ENCODE peak calls at places on chromosomes 2 and 18, in five cellular contexts. N is right lobe of liver; O is sigmoid colon; H is neural progenitor cell; V is naive thymus-derived CD4-positive, alpha-beta T cell. Y is an unnamed sample. For H3K4me1, the result is how much of the 10 kb centered on the place peaks cover.

GRCh38 chr2:233234264-233234663 is 17.2 kb upstream of the ATG16L1 start:
- DNase-seq in N (no peak), O (no peak), H (no peak), V (no peak), Y (no peak)

GRCh38 chr2:25312958-25313710 is 28.6 kb downstream of the DNMT3A start:
- DNase-seq in N (no peak), O (no peak), H (no peak), V (no peak), Y (no peak)

GRCh38 chr18:35478520-35479435 is 19.0 kb downstream of the INO80C start:
- DNase-seq in N (peak), O (no peak), H (no peak), V (no peak), Y (no peak)

GRCh38 chr2:6923319-6923718 is 6.1 kb downstream of the RNF144A start:
- DNase-seq in N (no peak), O (no peak), H (no peak), V (no peak), Y (no peak)

GRCh38 chr18:10006261-10006903 is 92.6 kb downstream of the VAPA start:
- DNase-seq in N (no peak), O (peak), H (no peak), V (no peak), Y (no peak)

GRCh38 chr2:72173640-72174321 is 26.1 kb upstream of the CYP26B1 start:
- DNase-seq in N (no peak), O (no peak), H (no peak), V (no peak), Y (no peak)

GRCh38 chr2:113211226-113212105 is 37.7 kb downstream of the PSD4 start:
- DNase-seq in N (no peak), O (peak), H (no peak), V (no peak), Y (no peak)

GRCh38 chr2:233844064-233844807 is 10.1 kb downstream of the HJURP start:
- DNase-seq in N (no peak), O (peak), H (no peak), V (no peak), Y (no peak)

GRCh38 chr18:80023173-80023572 is 11.1 kb upstream of the RBFA start:
- DNase-seq in N (no peak), O (no peak), H (peak), V (no peak), Y (no peak)

GRCh38 chr2:146852661-146853060 is 992.2 kb upstream of the ACVR2A start:
- DNase-seq in N (no peak), O (no peak), H (no peak), V (no peak), Y (no peak)

GRCh38 chr18:24915547-24915946 is 436.4 kb downstream of the ZNF521 start:
- DNase-seq in N (no peak), O (no peak), H (no peak), V (no peak), Y (no peak)

GRCh38 chr2:160075171-160075570 is 12.8 kb upstream of the PLA2R1 start:
- DNase-seq in N (no peak), O (no peak), H (no peak), V (no peak), Y (no peak)

GRCh38 chr2:159083601-159084000 is 115.2 kb downstream of the TANC1 start:
- DNase-seq in N (no peak), O (no peak), H (no peak), V (no peak), Y (no peak)

GRCh38 chr2:56410140-56410539 is 226.3 kb downstream of the CCDC85A start:
- DNase-seq in N (no peak), O (no peak), H (no peak), V (no peak), Y (no peak)

GRCh38 chr2:157843935-157844334 is 32.2 kb downstream of the ACVR1 start:
- DNase-seq in N (no peak), O (no peak), H (no peak), V (no peak), Y (no peak)

GRCh38 chr2:159290289-159290907 is 3.9 kb upstream of the WDSUB1 start:
- DNase-seq in N (no peak), O (no peak), H (no peak), V (peak), Y (no peak)

GRCh38 chr2:240123821-240124650 is 12.1 kb downstream of the COPS9 start:
- DNase-seq in N (no peak), O (no peak), H (no peak), V (no peak), Y (peak)

GRCh38 chr18:62807406-62807805 is 92.1 kb downstream of the PHLPP1 start:
- DNase-seq in N (no peak), O (no peak), H (no peak), V (no peak), Y (no peak)

GRCh38 chr2:129193961-129194360 is 785.5 kb upstream of the RAB6C start:
- DNase-seq in N (no peak), O (no peak), H (peak), V (no peak), Y (no peak)

GRCh38 chr18:9404565-9405060 is 70.0 kb downstream of the TWSG1 start:
- DNase-seq in N (peak), O (no peak), H (no peak), V (peak), Y (no peak)

GRCh38 chr2:27086722-27087446 is at the start of gene KHK:
- DNase-seq in N (peak), O (peak), H (peak), V (no peak), Y (peak)

GRCh38 chr2:2222931-2223330 is 108.1 kb downstream of the MYT1L start:
- DNase-seq in N (no peak), O (no peak), H (no peak), V (no peak), Y (no peak)

GRCh38 chr2:237667891-237668290 is 40.5 kb downstream of the LRRFIP1 start:
- DNase-seq in N (no peak), O (peak), H (no peak), V (no peak), Y (no peak)

GRCh38 chr2:130328710-130329109 is 14.0 kb upstream of the IMP4 start:
- DNase-seq in N (no peak), O (no peak), H (no peak), V (no peak), Y (no peak)

GRCh38 chr2:171957061-171957460 is 34.8 kb downstream of the HAT1 start:
- DNase-seq in N (no peak), O (no peak), H (peak), V (no peak), Y (no peak)

GRCh38 chr2:143705108-143705686 is 576.0 kb downstream of the ARHGAP15 start:
- DNase-seq in N (no peak), O (no peak), H (no peak), V (no peak), Y (no peak)

GRCh38 chr2:142190805-142191204 is 60.0 kb upstream of the LRP1B start:
- DNase-seq in N (no peak), O (no peak), H (no peak), V (no peak), Y (no peak)

GRCh38 chr2:202455114-202455513 is 79.0 kb downstream of the BMPR2 start:
- DNase-seq in N (no peak), O (no peak), H (no peak), V (no peak), Y (no peak)

GRCh38 chr2:233832869-233833812 is 21.2 kb downstream of the HJURP start:
- DNase-seq in N (no peak), O (peak), H (peak), V (no peak), Y (peak)

GRCh38 chr2:3492951-3493609 is 26.3 kb downstream of the ADI1 start:
- DNase-seq in N (no peak), O (no peak), H (no peak), V (no peak), Y (no peak)

GRCh38 chr2:134621939-134622705 is 96.7 kb downstream of the TMEM163 start:
- DNase-seq in N (no peak), O (no peak), H (no peak), V (no peak), Y (no peak)

GRCh38 chr18:5964596-5964995 is 69.3 kb upstream of the TMEM200C start:
- DNase-seq in N (no peak), O (no peak), H (no peak), V (no peak), Y (no peak)

GRCh38 chr2:197191948-197192338 is 118.6 kb downstream of the ANKRD44 start:
- DNase-seq in N (no peak), O (no peak), H (no peak), V (no peak), Y (no peak)

GRCh38 chr2:221924551-221924950 is 352.4 kb upstream of the EPHA4 start:
- DNase-seq in N (no peak), O (no peak), H (no peak), V (no peak), Y (no peak)

GRCh38 chr2:211867845-211868361 is 670.7 kb downstream of the ERBB4 start:
- DNase-seq in N (no peak), O (no peak), H (no peak), V (no peak), Y (no peak)

GRCh38 chr18:11728247-11728646 is 39.2 kb downstream of the GNAL start:
- DNase-seq in N (no peak), O (no peak), H (peak), V (no peak), Y (no peak)

GRCh38 chr2:127609818-127610217 is 36.1 kb upstream of the GPR17 start:
- DNase-seq in N (peak), O (peak), H (no peak), V (no peak), Y (no peak)

GRCh38 chr2:133658020-133658903 is 90.0 kb upstream of the NCKAP5 start:
- DNase-seq in N (no peak), O (no peak), H (peak), V (no peak), Y (no peak)

GRCh38 chr2:9236867-9237266 is 30.3 kb downstream of the ASAP2 start:
- DNase-seq in N (no peak), O (no peak), H (no peak), V (no peak), Y (peak)
- H3K4me1 ChIP-seq in N (under half), O (half or more), H (under half), V (under half), Y (half or more)

GRCh38 chr18:23020555-23021294 is 87.6 kb downstream of the RBBP8 start:
- DNase-seq in N (no peak), O (no peak), H (no peak), V (no peak), Y (no peak)
- H3K27ac ChIP-seq in N (no peak), O (no peak), H (peak), V (peak), Y (no peak)

GRCh38 chr2:29616569-29616968 is 304.8 kb downstream of the ALK start:
- DNase-seq in N (no peak), O (no peak), H (no peak), V (no peak), Y (no peak)

GRCh38 chr2:29614295-29614830 is 307.0 kb downstream of the ALK start:
- DNase-seq in N (no peak), O (no peak), H (no peak), V (no peak), Y (no peak)

GRCh38 chr2:29613792-29614266 is 307.6 kb downstream of the ALK start:
- DNase-seq in N (no peak), O (no peak), H (no peak), V (no peak), Y (no peak)

GRCh38 chr2:29615841-29616240 is 305.5 kb downstream of the ALK start:
- DNase-seq in N (no peak), O (no peak), H (no peak), V (no peak), Y (no peak)

DNA sequence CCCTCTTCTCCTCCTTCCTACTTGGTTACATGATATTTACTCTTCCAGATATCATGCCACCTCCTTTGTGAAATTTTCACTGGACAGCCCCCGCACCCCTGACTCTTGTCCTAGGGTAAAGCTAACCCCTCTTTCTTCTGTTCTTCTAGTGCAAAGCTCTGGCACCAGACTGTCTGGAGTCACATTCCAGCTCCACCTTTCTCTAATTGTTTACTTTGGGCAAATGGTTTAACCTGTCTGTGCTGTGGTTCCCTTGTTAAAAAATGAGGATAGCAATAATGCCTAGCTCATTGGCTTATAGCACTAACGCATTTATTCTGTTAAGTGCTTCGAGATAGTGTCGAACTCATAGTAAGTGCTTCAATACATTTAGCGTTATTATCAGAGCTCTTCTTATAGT is 306.2 kb downstream of the ALK start:
- DNase-seq in N (no peak), O (no peak), H (no peak), V (no peak), Y (no peak)
- H3K4me3 ChIP-seq in N (no peak), O (no peak), H (no peak), V (no peak), Y (no peak)

GRCh38 chr18:2236232-2236631 is 335.1 kb downstream of the METTL4 start:
- DNase-seq in N (no peak), O (no peak), H (no peak), V (no peak), Y (no peak)
- H3K4me1 ChIP-seq in N (under half), O (under half), H (under half), V (under half), Y (under half)

GRCh38 chr18:65458871-65459270 is 291.9 kb upstream of the CDH7 start:
- DNase-seq in N (no peak), O (no peak), H (no peak), V (no peak), Y (no peak)
- H3K27ac ChIP-seq in N (no peak), O (no peak), H (no peak), V (no peak), Y (no peak)

DNA sequence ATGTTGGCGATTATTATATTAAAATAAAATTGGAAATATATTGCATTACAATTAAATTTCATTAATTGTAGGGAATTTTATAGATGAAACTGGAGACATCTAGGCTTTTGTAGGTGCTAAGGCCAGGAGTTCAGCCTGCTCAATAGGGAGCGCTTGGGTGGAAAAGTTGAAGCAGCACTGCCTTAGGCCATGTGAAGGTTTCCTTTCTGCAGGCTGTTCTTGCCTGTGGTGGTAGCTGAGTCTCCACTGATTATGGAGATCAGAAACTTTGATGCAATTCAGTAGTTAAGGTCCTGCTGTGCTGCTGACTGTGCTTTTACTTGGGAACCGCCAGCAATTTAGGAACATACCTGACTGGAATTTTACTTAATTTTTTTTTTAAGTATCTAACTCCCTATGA is 179.9 kb upstream of the BOD1L2 start:
- DNase-seq in N (no peak), O (no peak), H (no peak), V (no peak), Y (no peak)
- H3K4me3 ChIP-seq in N (no peak), O (no peak), H (no peak), V (no peak), Y (no peak)

GRCh38 chr18:28999711-29000110 is 822.8 kb upstream of the CDH2 start:
- DNase-seq in N (no peak), O (no peak), H (no peak), V (no peak), Y (no peak)

GRCh38 chr18:28995319-28995718 is 818.4 kb upstream of the CDH2 start:
- DNase-seq in N (no peak), O (no peak), H (no peak), V (no peak), Y (no peak)
- H3K4me1 ChIP-seq in N (under half), O (under half), H (under half), V (under half), Y (under half)

GRCh38 chr2:235165136-235165535 is 213.3 kb downstream of the SH3BP4 start:
- DNase-seq in N (no peak), O (no peak), H (no peak), V (no peak), Y (no peak)

GRCh38 chr2:235162070-235162469 is 210.3 kb downstream of the SH3BP4 start:
- DNase-seq in N (no peak), O (no peak), H (no peak), V (no peak), Y (no peak)

GRCh38 chr2:235160281-235160805 is 208.5 kb downstream of the SH3BP4 start:
- DNase-seq in N (no peak), O (no peak), H (no peak), V (no peak), Y (no peak)

GRCh38 chr2:235161565-235161964 is 209.7 kb downstream of the SH3BP4 start:
- DNase-seq in N (no peak), O (no peak), H (no peak), V (no peak), Y (no peak)

DNA sequence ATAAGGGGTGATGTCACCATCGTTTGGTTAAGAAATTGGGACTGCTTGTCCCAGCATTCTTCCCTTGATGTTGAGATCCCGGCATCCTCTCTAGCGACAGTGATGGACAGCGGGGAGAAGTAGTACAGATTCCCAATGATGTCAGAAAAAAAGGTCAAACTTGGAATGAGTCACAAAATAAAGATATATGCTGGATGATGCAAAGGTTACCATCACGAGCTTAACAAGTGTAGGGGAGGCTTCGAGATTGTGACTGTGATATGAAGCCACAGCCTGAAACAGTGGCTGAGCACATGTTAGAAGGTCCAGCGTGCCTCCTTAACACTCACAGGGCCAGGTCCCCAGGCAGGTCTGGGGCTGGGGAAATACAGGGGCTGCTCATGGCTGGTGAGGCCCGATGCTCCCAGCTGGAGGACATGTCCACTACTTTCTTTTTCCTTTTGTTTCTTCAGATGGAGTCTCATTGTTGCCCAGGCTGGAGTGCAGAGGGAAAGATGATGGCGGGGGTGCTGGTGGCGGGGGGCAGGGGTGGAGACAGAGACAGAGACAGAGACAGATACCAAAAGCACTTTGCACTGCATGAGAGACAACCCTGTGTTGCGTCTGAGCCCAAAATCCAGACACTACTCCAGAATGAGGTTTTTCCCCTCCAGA is 210.9 kb downstream of the SH3BP4 start:
- DNase-seq in N (no peak), O (no peak), H (no peak), V (no peak), Y (no peak)
- H3K27ac ChIP-seq in N (no peak), O (no peak), H (no peak), V (no peak), Y (no peak)

DNA sequence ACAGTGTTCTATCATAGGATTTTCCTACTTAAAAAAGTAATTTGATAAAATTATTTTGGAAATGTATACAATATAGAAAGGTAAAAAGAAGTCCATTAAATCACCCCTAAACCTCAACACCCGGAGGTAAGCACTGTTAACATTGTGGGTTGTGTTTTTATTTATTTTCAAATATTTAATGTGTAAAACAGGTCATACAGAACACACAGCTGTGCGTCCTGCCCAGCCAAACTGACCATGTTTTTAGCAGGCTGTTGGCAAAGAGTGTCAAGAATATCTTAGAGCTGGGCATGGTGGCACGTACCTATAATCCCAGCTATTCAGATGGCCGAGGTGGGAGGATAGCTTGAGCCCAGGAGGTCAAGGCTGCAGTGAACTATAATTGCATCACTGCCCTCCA is 78.8 kb upstream of the ZNF532 start:
- DNase-seq in N (no peak), O (no peak), H (no peak), V (no peak), Y (no peak)
- H3K4me3 ChIP-seq in N (no peak), O (no peak), H (no peak), V (no peak), Y (no peak)

Y was measured in kidney.